ENCODE peak calls at places on chromosomes 4 and X, in six cellular contexts. Y is ovary; I is foreskin fibroblast; M is HFFc6; T is stimulated activated CD4-positive, alpha-beta T cell treated with anti-CD3 and anti-CD28 coated beads, Interleukin-4, amount 100 ng/mL, for 48 hours; P is naive thymus-derived CD4-positive, alpha-beta T cell. Z is an unnamed sample.

GRCh38 chr4:74997942-74998341 is 65.0 kb downstream of the PARM1 start:
- DNase-seq in Y (no peak), I (no peak), M (no peak), T (no peak), P (no peak), Z (no peak)

GRCh38 chr4:39308576-39308975 is 57.6 kb downstream of the RFC1 start:
- DNase-seq in Y (no peak), I (no peak), M (no peak), T (no peak), P (no peak), Z (no peak)

GRCh38 chrX:19535481-19535880 is 20.2 kb upstream of the MAP3K15 start:
- DNase-seq in Y (no peak), I (peak), M (peak), T (no peak), P (no peak), Z (no peak)

GRCh38 chrX:15930585-15930984 is 76.0 kb upstream of the AP1S2 start:
- DNase-seq in Y (no peak), I (peak), M (no peak), T (no peak), P (no peak), Z (no peak)

GRCh38 chr4:57109847-57110634 is at the start of gene IGFBP7:
- DNase-seq in Y (peak), I (peak), M (peak), T (no peak), P (no peak), Z (no peak)

GRCh38 chr4:8500966-8501365 is 60.4 kb downstream of the TRMT44 start:
- DNase-seq in Y (no peak), I (no peak), M (no peak), T (no peak), P (no peak), Z (no peak)

GRCh38 chr4:17688011-17688441 is 73.6 kb downstream of the MED28 start:
- DNase-seq in Y (no peak), I (no peak), M (no peak), T (no peak), P (no peak), Z (no peak)

GRCh38 chr4:1042352-1043025 is 31.1 kb downstream of the FGFRL1 start:
- DNase-seq in Y (peak), I (no peak), M (no peak), T (no peak), P (no peak), Z (no peak)

GRCh38 chrX:78619829-78620228 is 39.3 kb downstream of the RTL3 start:
- DNase-seq in Y (no peak), I (peak), M (no peak), T (no peak), P (no peak), Z (no peak)

GRCh38 chr4:98181815-98182214 is 38.5 kb upstream of the STPG2 start:
- DNase-seq in Y (no peak), I (peak), M (no peak), T (no peak), P (no peak), Z (no peak)

GRCh38 chr4:76012388-76012801 is 5.1 kb upstream of the CXCL9 start:
- DNase-seq in Y (no peak), I (peak), M (peak), T (no peak), P (no peak), Z (no peak)

GRCh38 chr4:165461176-165461835 is 82.5 kb downstream of the CPE start:
- DNase-seq in Y (peak), I (peak), M (peak), T (no peak), P (no peak), Z (peak)

Z was measured in mucosa of gallbladder.